ENCODE peak calls at places on chromosomes 16 and 17, in five cellular contexts. One of them, this sample, is unnamed.

GRCh38 chr17:76935331-76935730 is 67.1 kb downstream of the MGAT5B start:
- DNase-seq in hypothalamus: no peak
- DNase-seq in GM19239: no peak
- DNase-seq in NCI-H1092 treated with DMSO at 0.1 percent for 48 hours: no peak
- DNase-seq in mesothelial cell of epicardium: no peak
- DNase-seq in this sample: no peak

GRCh38 chr17:20066253-20066652 is 57.1 kb downstream of the SPECC1 start:
- DNase-seq in hypothalamus: peak; percentile 5
- DNase-seq in GM19239: no peak
- DNase-seq in NCI-H1092 treated with DMSO at 0.1 percent for 48 hours: no peak
- DNase-seq in mesothelial cell of epicardium: no peak
- DNase-seq in this sample: no peak

GRCh38 chr17:72710834-72711233 is 381.7 kb downstream of the SLC39A11 start:
- DNase-seq in hypothalamus: no peak
- DNase-seq in GM19239: no peak
- DNase-seq in NCI-H1092 treated with DMSO at 0.1 percent for 48 hours: no peak
- DNase-seq in mesothelial cell of epicardium: no peak
- DNase-seq in this sample: no peak

GRCh38 chr17:63546308-63547082 is 3.8 kb upstream of the DCAF7 start:
- DNase-seq in hypothalamus: no peak
- DNase-seq in GM19239: no peak
- DNase-seq in NCI-H1092 treated with DMSO at 0.1 percent for 48 hours: no peak
- DNase-seq in mesothelial cell of epicardium: no peak
- DNase-seq in this sample: no peak

GRCh38 chr17:79520893-79521210 is 90.0 kb downstream of the RBFOX3 start:
- DNase-seq in hypothalamus: no peak
- DNase-seq in GM19239: no peak
- DNase-seq in NCI-H1092 treated with DMSO at 0.1 percent for 48 hours: peak; percentile 2
- DNase-seq in mesothelial cell of epicardium: no peak
- DNase-seq in this sample: no peak

GRCh38 chr17:51298508-51299371 is 38.4 kb downstream of the UTP18 start:
- DNase-seq in hypothalamus: no peak
- DNase-seq in GM19239: no peak
- DNase-seq in NCI-H1092 treated with DMSO at 0.1 percent for 48 hours: peak; percentile 2
- DNase-seq in mesothelial cell of epicardium: no peak
- DNase-seq in this sample: peak; percentile 64

GRCh38 chr16:81366316-81366932 is 51.7 kb downstream of the GAN start:
- DNase-seq in hypothalamus: no peak
- DNase-seq in GM19239: no peak
- DNase-seq in NCI-H1092 treated with DMSO at 0.1 percent for 48 hours: peak; percentile 48
- DNase-seq in mesothelial cell of epicardium: no peak
- DNase-seq in this sample: peak; percentile 49

GRCh38 chr17:49530118-49530517 is 35.0 kb downstream of the NGFR start:
- DNase-seq in hypothalamus: no peak
- DNase-seq in GM19239: no peak
- DNase-seq in NCI-H1092 treated with DMSO at 0.1 percent for 48 hours: no peak
- DNase-seq in mesothelial cell of epicardium: no peak
- DNase-seq in this sample: no peak

GRCh38 chr17:79951361-79952264 is 84.1 kb downstream of the TBC1D16 start:
- DNase-seq in hypothalamus: peak; percentile 72
- DNase-seq in GM19239: peak; percentile 8
- DNase-seq in NCI-H1092 treated with DMSO at 0.1 percent for 48 hours: peak; percentile 67
- DNase-seq in mesothelial cell of epicardium: peak; percentile 48
- DNase-seq in this sample: peak; percentile 81

GRCh38 chr16:524274-525011 is 3.1 kb upstream of the CAPN15 start:
- DNase-seq in hypothalamus: no peak
- DNase-seq in GM19239: no peak
- DNase-seq in NCI-H1092 treated with DMSO at 0.1 percent for 48 hours: no peak
- DNase-seq in mesothelial cell of epicardium: no peak
- DNase-seq in this sample: no peak

GRCh38 chr16:1678500-1679098 is 520 bp downstream of the JPT2 start:
- DNase-seq in hypothalamus: no peak
- DNase-seq in GM19239: no peak
- DNase-seq in NCI-H1092 treated with DMSO at 0.1 percent for 48 hours: peak; percentile 15
- DNase-seq in mesothelial cell of epicardium: no peak
- DNase-seq in this sample: peak; percentile 23

GRCh38 chr17:66803474-66803951 is 31.4 kb upstream of the CACNG5 start:
- DNase-seq in hypothalamus: no peak
- DNase-seq in GM19239: no peak
- DNase-seq in NCI-H1092 treated with DMSO at 0.1 percent for 48 hours: no peak
- DNase-seq in mesothelial cell of epicardium: no peak
- DNase-seq in this sample: no peak

GRCh38 chr16:78990309-78990701 is 610.2 kb downstream of the MAF start:
- DNase-seq in hypothalamus: no peak
- DNase-seq in GM19239: no peak
- DNase-seq in NCI-H1092 treated with DMSO at 0.1 percent for 48 hours: no peak
- DNase-seq in mesothelial cell of epicardium: no peak
- DNase-seq in this sample: peak; percentile 41

GRCh38 chr17:42520540-42520951 is 15.5 kb upstream of the NAGLU start:
- DNase-seq in hypothalamus: no peak
- DNase-seq in GM19239: no peak
- DNase-seq in NCI-H1092 treated with DMSO at 0.1 percent for 48 hours: no peak
- DNase-seq in mesothelial cell of epicardium: no peak
- DNase-seq in this sample: no peak

GRCh38 chr17:14737984-14738651 is 437.2 kb downstream of the HS3ST3B1 start:
- DNase-seq in hypothalamus: no peak
- DNase-seq in GM19239: no peak
- DNase-seq in NCI-H1092 treated with DMSO at 0.1 percent for 48 hours: no peak
- DNase-seq in mesothelial cell of epicardium: no peak
- DNase-seq in this sample: no peak

GRCh38 chr16:49921791-49922456 is 66.0 kb upstream of the ZNF423 start:
- DNase-seq in hypothalamus: peak; percentile 17
- DNase-seq in GM19239: peak; percentile 40
- DNase-seq in NCI-H1092 treated with DMSO at 0.1 percent for 48 hours: peak; percentile 45
- DNase-seq in mesothelial cell of epicardium: peak; percentile 51
- DNase-seq in this sample: peak; percentile 3

GRCh38 chr16:51152691-51153261 is 1.7 kb upstream of the SALL1 start:
- DNase-seq in hypothalamus: peak; percentile 81
- DNase-seq in GM19239: no peak
- DNase-seq in NCI-H1092 treated with DMSO at 0.1 percent for 48 hours: no peak
- DNase-seq in mesothelial cell of epicardium: no peak
- DNase-seq in this sample: peak; percentile 69

GRCh38 chr17:385195-385835 is 32.7 kb upstream of the RPH3AL start:
- DNase-seq in hypothalamus: no peak
- DNase-seq in GM19239: no peak
- DNase-seq in NCI-H1092 treated with DMSO at 0.1 percent for 48 hours: no peak
- DNase-seq in mesothelial cell of epicardium: peak; percentile 36
- DNase-seq in this sample: no peak

GRCh38 chr17:64339516-64340475 is 50.9 kb downstream of the PECAM1 start:
- DNase-seq in hypothalamus: no peak
- DNase-seq in GM19239: no peak
- DNase-seq in NCI-H1092 treated with DMSO at 0.1 percent for 48 hours: no peak
- DNase-seq in mesothelial cell of epicardium: no peak
- DNase-seq in this sample: peak; percentile 34

This sample was measured in globus pallidus.